ENCODE peak calls at places on chromosomes 11 and 22, in seven cellular contexts. Q is pancreas, I is dorsolateral prefrontal cortex, Y is fibroblast of the aortic adventitia, P is cardiac muscle cell, N is cardiac fibroblast, E is AG09309. J is an unnamed sample.

GRCh38 chr22:43743131-43743530 is 69.0 kb downstream of the EFCAB6 start:
- DNase-seq in Q (no peak), N (no peak), Y (no peak), I (no peak), E (no peak), P (no peak), J (no peak)

GRCh38 chr11:134026655-134027343 is 42.1 kb upstream of the JAM3 start:
- DNase-seq in Y (no peak), E (no peak), Q (no peak), N (no peak), P (no peak), I (peak), J (no peak)

GRCh38 chr11:96218013-96218412 is 125.0 kb downstream of the MAML2 start:
- DNase-seq in E (no peak), P (no peak), N (no peak), Q (no peak), I (no peak), Y (no peak), J (no peak)

GRCh38 chr22:29186302-29186701 is 19.4 kb upstream of the EMID1 start:
- DNase-seq in N (no peak), P (no peak), Y (no peak), I (no peak), E (no peak), Q (no peak), J (no peak)

GRCh38 chr22:49826603-49827306 is 918 bp downstream of the BRD1 start:
- DNase-seq in Q (peak), I (no peak), N (peak), P (peak), E (no peak), Y (peak), J (peak)

GRCh38 chr22:28181332-28181731 is 262.3 kb upstream of the PITPNB start:
- DNase-seq in N (peak), E (peak), P (peak), Q (no peak), Y (peak), I (no peak), J (no peak)

GRCh38 chr11:45451766-45452440 is 165.8 kb upstream of the SYT13 start:
- DNase-seq in N (peak), I (no peak), P (peak), E (peak), Q (no peak), Y (peak), J (no peak)

GRCh38 chr11:13238879-13239514 is 38.6 kb upstream of the BMAL1 start:
- DNase-seq in I (no peak), E (no peak), Q (peak), Y (peak), P (peak), N (peak), J (peak)

GRCh38 chr11:4539603-4540219 is 5.3 kb upstream of the OR52M1 start:
- DNase-seq in I (peak), Y (peak), N (peak), Q (no peak), P (peak), E (peak), J (peak)

DNA sequence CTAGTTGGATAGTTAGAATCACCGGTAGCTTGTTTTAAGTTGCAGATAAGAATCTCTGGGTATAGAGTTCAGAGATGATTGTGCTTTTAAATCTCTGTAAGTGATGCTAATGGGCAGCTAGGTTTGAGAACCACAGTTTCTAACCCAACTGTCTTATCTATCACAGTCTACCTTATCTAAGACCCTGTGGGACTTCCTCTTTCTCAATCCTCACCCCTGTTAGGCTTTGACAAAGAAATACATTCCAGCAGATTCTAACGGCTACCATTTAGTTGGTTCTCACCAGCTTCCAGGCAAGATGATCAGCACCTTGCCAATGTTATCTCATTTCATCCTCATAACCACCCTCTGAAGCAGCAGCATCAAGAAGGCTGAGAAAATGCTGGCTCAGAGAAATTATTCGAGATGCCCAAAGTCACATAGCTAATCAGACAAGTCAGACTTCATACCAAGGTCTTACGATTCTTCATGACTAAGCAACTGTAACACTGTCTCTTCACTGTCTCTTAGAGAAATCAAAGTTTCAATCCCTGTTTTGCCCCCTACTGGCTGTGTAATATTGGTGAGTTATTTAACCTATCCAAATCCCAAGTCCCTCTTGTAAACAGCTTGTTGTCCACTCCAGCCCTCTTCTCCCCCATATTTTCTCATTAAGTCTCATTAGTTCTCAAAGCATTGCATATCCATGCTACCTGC is 192.4 kb upstream of the API5 start:
- DNase-seq in P (no peak), N (no peak), E (no peak), I (no peak), Q (no peak), Y (no peak), J (peak)
- TF ChIP-seq CTCF in P (no peak), N (no peak), E (no peak), I (no peak), Q (no peak), Y (no peak), J (no peak)

GRCh38 chr22:20123364-20124082 is 6.5 kb upstream of the TRMT2A start:
- DNase-seq in I (no peak), Q (no peak), Y (no peak), N (no peak), E (no peak), P (no peak), J (no peak)

GRCh38 chr22:20125201-20126174 is 6.1 kb upstream of the ZDHHC8 start:
- DNase-seq in E (no peak), I (no peak), N (no peak), Q (no peak), Y (no peak), P (no peak), J (no peak)

GRCh38 chr22:20118572-20119020 is 1.6 kb upstream of the TRMT2A start:
- DNase-seq in E (no peak), P (no peak), Q (peak), N (no peak), Y (no peak), I (no peak), J (no peak)

GRCh38 chr22:20124083-20124787 is 7.2 kb upstream of the TRMT2A start:
- DNase-seq in Q (no peak), E (no peak), P (no peak), N (no peak), I (no peak), Y (no peak), J (no peak)

DNA sequence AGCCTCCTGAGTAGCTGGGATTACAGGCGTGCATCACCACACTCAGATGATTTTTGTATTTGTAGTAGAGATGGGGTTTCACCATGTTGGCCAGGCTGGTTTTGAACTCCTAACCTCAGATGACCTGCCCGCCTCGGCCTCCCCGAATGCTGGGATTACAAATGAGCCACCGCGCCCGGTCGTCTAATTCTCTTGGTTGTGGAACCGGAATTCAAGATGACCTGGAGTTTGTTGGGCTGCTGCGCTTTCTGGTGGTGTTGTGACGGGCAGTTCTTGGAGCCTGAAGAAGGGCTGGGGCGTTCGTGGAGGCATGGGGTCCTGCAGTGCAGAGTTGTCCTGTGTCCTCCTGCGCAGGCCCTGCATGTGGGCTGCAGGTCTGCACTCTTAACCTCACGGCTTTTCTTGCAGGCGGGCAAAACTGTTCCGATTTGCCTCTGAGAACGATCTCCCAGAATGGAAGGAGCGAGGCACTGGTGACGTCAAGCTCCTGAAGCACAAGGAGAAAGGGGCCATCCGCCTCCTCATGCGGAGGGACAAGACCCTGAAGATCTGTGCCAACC is 4.9 kb upstream of the TRMT2A start:
- DNase-seq in P (no peak), Y (no peak), E (no peak), I (no peak), Q (peak), N (no peak), J (no peak)
- H3K4me3 ChIP-seq in P (no peak), Y (no peak), E (no peak), I (no peak), Q (no peak), N (no peak), J (no peak)

GRCh38 chr22:26461188-26461810 is 22.3 kb downstream of the HPS4 start:
- DNase-seq in I (peak), E (no peak), Q (peak), N (peak), P (peak), Y (peak), J (peak)
- TF ChIP-seq CTCF in I (peak), E (peak), Q (peak), N (peak), P (peak), Y (peak), J (peak)

DNA sequence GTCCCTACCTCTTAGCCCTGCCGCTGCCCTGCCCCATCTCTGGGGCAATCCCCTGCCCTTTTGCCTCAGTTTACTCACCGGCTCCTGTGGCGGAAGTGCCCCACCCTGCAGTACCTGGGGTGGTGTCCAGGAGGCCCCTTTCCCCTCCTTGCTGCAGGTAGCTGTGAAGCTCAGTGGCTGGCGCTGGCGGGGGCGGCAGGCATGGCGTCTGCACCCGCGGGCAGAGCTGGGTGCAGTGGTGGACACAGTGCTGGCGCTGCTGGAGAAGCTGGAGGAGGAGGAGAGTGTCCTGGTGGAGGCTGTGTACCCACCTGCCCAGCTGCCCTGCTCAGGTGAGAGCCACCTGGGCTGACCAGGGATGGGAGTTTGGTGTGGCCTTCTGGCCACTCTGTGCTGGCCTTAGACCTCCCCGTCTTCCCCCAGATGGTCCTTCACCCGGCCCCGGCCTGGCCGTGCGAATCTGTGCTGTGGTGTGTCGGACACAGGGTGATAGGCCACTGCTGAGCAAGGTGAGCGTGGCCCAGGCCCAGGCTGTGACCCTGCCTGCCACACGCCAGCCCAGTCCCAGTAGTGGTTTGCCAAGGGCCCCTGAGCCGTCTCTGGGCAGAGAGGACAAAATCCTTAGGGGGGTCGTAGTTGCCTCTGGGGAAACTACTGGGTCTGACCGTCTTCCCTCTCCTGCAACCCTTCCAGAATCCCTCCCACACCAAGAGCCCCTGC is 4.0 kb downstream of the CARNS1 start:
- DNase-seq in Q (peak), I (no peak), Y (no peak), E (no peak), N (no peak), P (no peak), J (no peak)
- H3K4me3 ChIP-seq in Q (peak), I (no peak), Y (no peak), E (no peak), N (no peak), P (no peak), J (no peak)

DNA sequence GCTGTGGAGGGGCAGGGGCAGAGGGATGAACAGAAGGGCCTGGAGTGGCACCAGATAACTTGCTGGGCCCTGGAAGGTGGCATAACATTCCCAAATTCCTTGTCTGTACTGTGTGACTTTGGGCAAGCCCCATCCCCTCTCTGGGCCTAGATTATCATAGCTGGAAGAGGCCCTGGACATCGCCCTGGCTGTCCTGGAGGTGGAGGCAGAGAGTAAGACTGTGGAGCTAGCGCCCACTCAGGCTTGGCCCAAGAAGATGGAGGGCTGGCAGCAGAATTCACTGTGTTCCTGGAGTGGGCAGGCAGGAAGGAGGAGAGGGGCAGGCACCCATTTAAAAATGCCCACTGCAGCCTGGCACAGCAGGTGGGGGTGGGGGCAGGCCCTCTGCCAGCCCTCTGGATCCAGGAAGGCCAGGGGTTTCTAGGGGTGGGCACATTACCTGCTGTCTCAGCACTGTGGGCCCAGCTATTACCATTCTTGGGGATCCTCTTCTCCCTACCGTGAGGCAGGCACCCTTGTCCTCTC is 22.6 kb downstream of the ARHGEF17 start:
- DNase-seq in N (peak), Q (no peak), Y (peak), E (no peak), I (no peak), P (peak), J (no peak)
- TF ChIP-seq CTCF in N (peak), Q (no peak), Y (peak), E (peak), I (no peak), P (peak), J (peak)

GRCh38 chr11:65392186-65392829 is 5.9 kb downstream of the FRMD8 start:
- DNase-seq in Y (no peak), Q (peak), I (no peak), E (no peak), P (no peak), N (no peak), J (no peak)

GRCh38 chr11:65391007-65391406 is 4.6 kb downstream of the FRMD8 start:
- DNase-seq in Y (no peak), I (no peak), E (no peak), N (peak), Q (no peak), P (peak), J (no peak)

GRCh38 chr11:65389294-65389980 is 3.0 kb downstream of the FRMD8 start:
- DNase-seq in P (no peak), I (no peak), N (no peak), Q (peak), E (no peak), Y (no peak), J (no peak)

GRCh38 chr11:65388731-65389130 is 2.3 kb downstream of the FRMD8 start:
- DNase-seq in E (no peak), Q (no peak), Y (no peak), N (no peak), P (no peak), I (no peak), J (no peak)

GRCh38 chr11:65390099-65390941 is 3.9 kb downstream of the FRMD8 start:
- DNase-seq in E (no peak), N (no peak), I (no peak), Q (peak), P (peak), Y (no peak), J (no peak)
- H3K4me3 ChIP-seq in E (no peak), N (peak), I (peak), Q (no peak), P (no peak), Y (peak), J (peak)

GRCh38 chr11:129375731-129376657 is at the start of gene BARX2:
- DNase-seq in N (peak), P (peak), E (peak), I (peak), Y (peak), Q (peak), J (peak)
- TF ChIP-seq CTCF in N (peak), P (peak), E (peak), I (peak), Y (peak), Q (no peak), J (peak)

DNA sequence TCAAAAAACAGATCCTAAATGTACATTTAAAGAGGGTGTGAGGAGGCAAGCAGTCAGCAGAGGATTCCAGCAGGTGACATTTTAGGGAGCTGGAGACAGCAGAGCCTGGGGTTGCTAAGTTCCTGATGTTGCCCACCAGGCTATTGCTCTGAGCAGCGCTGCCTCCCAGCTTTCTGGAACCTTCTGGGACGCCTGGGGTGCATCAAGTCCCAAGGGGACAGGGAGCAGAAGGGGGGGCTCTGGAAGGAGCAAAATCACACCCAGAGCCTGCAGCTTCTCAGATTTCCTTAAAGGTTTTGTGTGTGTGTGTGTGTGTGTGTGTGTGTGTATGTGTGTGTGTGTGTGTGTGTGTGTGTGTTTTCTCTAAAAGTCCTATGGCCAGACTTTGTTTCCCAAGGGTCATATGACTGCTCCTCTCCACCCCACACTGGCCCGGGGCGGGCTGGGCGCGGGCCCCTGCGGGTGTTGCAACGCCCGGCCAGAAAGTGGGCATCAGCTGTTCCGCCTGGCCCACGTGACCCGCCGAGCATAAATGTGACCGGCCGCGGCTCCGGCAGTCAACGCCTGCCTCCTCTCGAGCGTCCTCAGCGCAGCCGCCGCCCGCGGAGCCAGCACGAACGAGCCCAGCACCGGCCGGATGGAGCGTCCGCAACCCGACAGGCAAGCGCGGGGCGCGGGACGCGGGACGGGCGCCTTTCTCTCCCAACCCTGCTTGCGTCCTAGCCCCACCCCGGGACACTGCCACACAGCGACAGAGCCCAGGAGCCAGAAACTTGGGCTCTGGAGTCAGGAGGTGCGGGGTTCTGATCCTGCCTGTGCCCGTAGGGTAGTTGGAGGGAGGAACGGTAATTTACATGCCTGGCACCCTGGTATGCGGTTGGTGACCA is at the start of gene HMOX1:
- DNase-seq in Q (peak), P (peak), Y (peak), N (peak), I (peak), E (peak), J (peak)
- H3K4me3 ChIP-seq in Q (peak), P (peak), Y (peak), N (peak), I (peak), E (peak), J (peak)

GRCh38 chr22:41197046-41197807 is 7.9 kb upstream of the L3MBTL2 start:
- DNase-seq in Y (peak), N (peak), I (peak), E (no peak), Q (peak), P (peak), J (peak)

GRCh38 chr22:41193829-41194228 is 11.3 kb upstream of the L3MBTL2 start:
- DNase-seq in Q (no peak), P (no peak), E (no peak), N (no peak), I (no peak), Y (no peak), J (no peak)

DNA sequence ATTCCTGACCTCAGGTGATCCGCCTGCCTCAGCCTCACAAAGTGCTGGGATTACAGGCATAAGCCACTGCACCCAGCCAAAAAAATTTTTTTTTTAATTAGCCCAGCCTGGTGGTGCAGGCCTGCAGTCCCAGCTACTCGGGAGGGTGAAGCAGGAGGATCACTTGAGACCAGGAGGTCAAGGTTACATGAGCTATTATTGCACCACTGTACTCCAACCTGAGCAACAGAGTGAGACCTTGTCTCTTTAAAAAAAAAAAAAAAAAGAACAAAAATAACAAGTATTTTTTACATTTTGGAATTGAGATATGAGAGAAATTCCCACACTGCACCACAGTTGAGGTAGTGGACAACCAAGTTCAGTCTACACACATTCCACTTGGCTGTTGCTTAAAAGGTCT is 13.6 kb upstream of the L3MBTL2 start:
- DNase-seq in Q (no peak), Y (no peak), E (no peak), N (no peak), I (no peak), P (no peak), J (no peak)
- TF ChIP-seq CTCF in Q (no peak), Y (no peak), E (no peak), N (no peak), I (no peak), P (no peak), J (no peak)

J was measured in epithelial cell of esophagus.